ENCODE peak calls at places on chromosomes 3 and 15, in four cellular contexts. L is H9, V is IMR-90, Y is neuronal stem cell. I is an unnamed sample.

GRCh38 chr3:168220609-168221008 is 124.9 kb upstream of the GOLIM4 start:
- DNase-seq in L (no peak), V (no peak), Y (no peak), I (no peak)

GRCh38 chr3:69079269-69080159 is 651 bp downstream of the UBA3 start:
- DNase-seq in V (no peak), Y (no peak), L (peak; percentile 33), I (no peak)

GRCh38 chr3:101081990-101082389 is 88.8 kb upstream of the ABI3BP start:
- DNase-seq in Y (no peak), V (peak; percentile 88), L (no peak), I (no peak)

GRCh38 chr3:64440498-64440897 is 215.2 kb upstream of the PRICKLE2 start:
- DNase-seq in Y (no peak), L (no peak), V (peak; percentile 91), I (no peak)

GRCh38 chr15:58666957-58667356 is 82.5 kb downstream of the ADAM10 start:
- DNase-seq in Y (no peak), V (peak; percentile 62), L (no peak), I (peak; percentile 48)

GRCh38 chr15:38217181-38217580 is 35.5 kb upstream of the SPRED1 start:
- DNase-seq in V (peak; percentile 76), Y (no peak), L (no peak), I (no peak)

GRCh38 chr3:16103472-16103871 is 71.0 kb upstream of the GALNT15 start:
- DNase-seq in Y (no peak), L (no peak), V (peak; percentile 94), I (peak; percentile 46)

GRCh38 chr15:83066034-83066760 is 855 bp downstream of the BTBD1 start:
- DNase-seq in V (no peak), L (no peak), Y (peak; percentile 27), I (no peak)

GRCh38 chr15:48806151-48806550 is 4.7 kb downstream of the CEP152 start:
- DNase-seq in Y (no peak), L (peak; percentile 35), V (peak; percentile 15), I (no peak)

GRCh38 chr3:184067573-184068055 is 14.8 kb downstream of the HTR3C start:
- DNase-seq in L (no peak), V (no peak), Y (no peak), I (no peak)

GRCh38 chr3:177379045-177379444 is 181.8 kb upstream of the TBL1XR1 start:
- DNase-seq in L (no peak), Y (no peak), V (no peak), I (no peak)

GRCh38 chr3:55264933-55265332 is 222.2 kb downstream of the WNT5A start:
- DNase-seq in L (no peak), Y (no peak), V (peak; percentile 30), I (peak; percentile 37)

GRCh38 chr3:123843668-123844067 is 40.5 kb downstream of the MYLK start:
- DNase-seq in V (peak; percentile 72), Y (peak; percentile 95), L (no peak), I (peak; percentile 49)

GRCh38 chr15:81069356-81069755 is 64.7 kb upstream of the CFAP161 start:
- DNase-seq in V (no peak), L (no peak), Y (no peak), I (no peak)

GRCh38 chr3:151896662-151897012 is 23.2 kb downstream of the SUCNR1 start:
- DNase-seq in L (no peak), Y (no peak), V (no peak), I (peak; percentile 55)

GRCh38 chr3:55488398-55489055 is 1.4 kb upstream of the WNT5A start:
- DNase-seq in L (peak; percentile 54), V (peak; percentile 89), Y (peak; percentile 63), I (no peak)

GRCh38 chr15:75663931-75664421 is 16.3 kb downstream of the SNX33 start:
- DNase-seq in V (no peak), Y (no peak), L (no peak), I (peak; percentile 54)

GRCh38 chr15:83457149-83457548 is 10.0 kb downstream of the SH3GL3 start:
- DNase-seq in Y (no peak), V (no peak), L (no peak), I (no peak)

GRCh38 chr15:67185621-67186225 is 68.7 kb downstream of the AAGAB start:
- DNase-seq in V (no peak), L (no peak), Y (no peak), I (no peak)

GRCh38 chr3:40170395-40170794 is 139.1 kb upstream of the EIF1B start:
- DNase-seq in V (no peak), Y (no peak), L (no peak), I (no peak)

GRCh38 chr15:29143909-29144308 is 125.7 kb downstream of the NSMCE3 start:
- DNase-seq in V (peak; percentile 74), Y (no peak), L (no peak), I (no peak)

GRCh38 chr3:153244961-153245360 is 82.9 kb downstream of the RAP2B start:
- DNase-seq in Y (no peak), L (no peak), V (peak; percentile 82), I (no peak)

GRCh38 chr15:58980351-58980939 is 7.0 kb upstream of the RNF111 start:
- DNase-seq in V (peak; percentile 56), Y (no peak), L (no peak), I (no peak)

GRCh38 chr3:52062499-52062898 is 6.1 kb upstream of the DUSP7 start:
- DNase-seq in L (no peak), Y (no peak), V (peak; percentile 90), I (peak; percentile 91)

GRCh38 chr3:122314467-122314866 is 10.6 kb upstream of the CSTA start:
- DNase-seq in Y (no peak), V (peak; percentile 7), L (no peak), I (peak; percentile 19)

GRCh38 chr3:58332575-58333179 is at the start of gene PXK:
- DNase-seq in V (peak; percentile 70), L (peak; percentile 69), Y (peak; percentile 66), I (peak; percentile 79)

GRCh38 chr15:100929641-100930042 is 10.5 kb downstream of the LRRK1 start:
- DNase-seq in Y (no peak), L (no peak), V (no peak), I (peak; percentile 86)

GRCh38 chr15:40337597-40337996 is 3.1 kb downstream of the CCDC9B start:
- DNase-seq in V (no peak), L (peak; percentile 52), Y (no peak), I (no peak)

GRCh38 chr15:40338041-40338657 is 2.6 kb downstream of the CCDC9B start:
- DNase-seq in L (peak; percentile 89), Y (peak; percentile 62), V (peak; percentile 60), I (peak; percentile 38)

GRCh38 chr15:40334941-40335795 is 5.6 kb downstream of the CCDC9B start:
- DNase-seq in V (no peak), Y (no peak), L (no peak), I (no peak)

GRCh38 chr15:40334541-40334940 is 6.2 kb downstream of the CCDC9B start:
- DNase-seq in Y (no peak), L (no peak), V (no peak), I (no peak)

GRCh38 chr15:40336129-40337122 is 4.3 kb downstream of the CCDC9B start:
- DNase-seq in V (no peak), L (peak; percentile 70), Y (no peak), I (no peak)
- H3K18ac ChIP-seq in V (no peak overlapping the region), L (no peak overlapping the region), Y (peak overlapping the region; percentile 30), I (no peak overlapping the region)

DNA sequence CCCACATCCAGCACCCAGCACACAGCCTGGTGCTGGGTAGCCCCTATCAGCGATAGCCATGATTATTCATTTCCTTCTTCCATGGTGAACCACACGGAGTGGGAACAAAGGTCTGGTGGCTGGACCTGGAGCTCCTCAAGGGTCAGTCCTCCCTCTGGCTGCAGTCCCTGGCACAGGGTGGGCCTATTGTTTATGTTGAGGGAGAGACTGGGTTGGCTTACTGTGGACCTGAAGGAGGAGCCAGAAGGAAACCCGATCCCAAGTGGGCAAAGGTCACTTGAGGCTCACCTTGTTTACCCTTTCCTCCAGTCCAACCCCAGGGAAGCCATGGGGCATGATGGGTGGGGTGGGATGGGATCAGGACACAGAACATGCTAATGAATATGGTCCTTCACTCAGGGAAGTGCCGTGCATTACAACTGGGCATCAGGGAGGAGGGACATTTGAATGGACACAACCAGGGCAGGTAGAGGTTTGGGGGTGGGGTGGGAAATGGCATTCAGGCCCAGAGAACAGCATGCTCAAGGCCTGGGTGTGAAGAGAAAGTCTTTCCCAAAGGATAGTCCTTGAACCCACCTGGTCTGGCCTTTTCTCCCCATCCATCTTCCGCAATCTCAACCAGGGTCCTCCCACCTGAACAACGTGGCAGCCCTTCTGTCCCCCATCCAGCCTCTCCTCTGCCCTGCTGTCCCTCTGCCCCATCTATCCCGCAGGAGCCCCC is 1.4 kb upstream of the PRKCD start:
- DNase-seq in L (peak; percentile 78), Y (no peak), V (no peak), I (no peak)
- H3K18ac ChIP-seq in L (no peak overlapping the region), Y (no peak overlapping the region), V (no peak overlapping the region), I (no peak overlapping the region)

GRCh38 chr3:9316881-9317341 is 45.9 kb upstream of the THUMPD3 start:
- DNase-seq in V (peak; percentile 56), L (peak; percentile 55), Y (peak; percentile 70), I (no peak)
- H3K18ac ChIP-seq in V (peak overlapping the region; percentile 8), L (peak overlapping the region; percentile 7), Y (no peak overlapping the region), I (peak overlapping the region; percentile 52)

GRCh38 chr15:22949074-22949547 is 31.1 kb downstream of the CYFIP1 start:
- DNase-seq in Y (peak; percentile 54), V (peak; percentile 24), L (peak; percentile 81), I (peak; percentile 25)

GRCh38 chr15:22951381-22952280 is 28.5 kb downstream of the CYFIP1 start:
- DNase-seq in Y (no peak), L (no peak), V (no peak), I (no peak)

GRCh38 chr15:22951031-22951380 is 29.2 kb downstream of the CYFIP1 start:
- DNase-seq in V (no peak), Y (no peak), L (no peak), I (no peak)

GRCh38 chr15:22948056-22948455 is 32.1 kb downstream of the CYFIP1 start:
- DNase-seq in L (no peak), Y (no peak), V (no peak), I (no peak)

DNA sequence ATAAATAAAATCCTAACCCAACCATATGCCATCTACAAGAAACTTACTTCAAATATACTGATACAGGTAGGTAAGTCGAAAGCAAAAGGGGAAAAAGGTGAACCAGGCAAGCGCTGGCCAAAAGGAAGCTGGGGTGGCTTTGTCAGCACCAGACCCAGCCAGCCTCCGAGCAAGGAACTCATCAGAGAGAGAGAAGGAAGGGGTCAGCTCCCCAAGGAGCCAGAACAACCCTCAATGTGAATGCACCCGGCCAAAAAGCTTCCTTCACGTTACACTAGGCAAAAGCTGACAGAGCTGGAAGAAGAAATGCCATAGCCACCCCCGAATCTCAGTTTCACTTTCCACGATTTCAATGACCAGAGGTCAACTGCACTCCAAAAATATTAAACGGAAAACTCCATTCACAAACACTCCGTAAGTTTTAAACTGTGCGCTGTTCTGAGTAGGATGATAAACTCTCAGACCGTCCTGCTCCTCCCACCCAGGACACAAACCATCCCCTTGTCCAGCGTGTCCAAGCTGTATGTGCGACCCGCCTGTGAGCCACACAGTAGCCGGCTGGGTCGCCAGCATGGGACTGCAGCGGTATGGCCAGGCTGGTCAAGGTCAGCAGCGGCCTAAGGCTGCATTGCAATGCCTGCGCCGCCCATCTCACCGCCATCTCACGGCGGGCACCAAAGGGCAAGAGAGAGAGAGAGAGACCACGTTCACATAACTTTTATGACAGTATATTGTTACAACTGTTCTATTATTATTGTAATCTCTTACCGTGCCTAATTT is 29.8 kb downstream of the CYFIP1 start:
- DNase-seq in V (no peak), L (no peak), Y (no peak), I (no peak)
- H3K18ac ChIP-seq in V (no peak overlapping the region), L (no peak overlapping the region), Y (peak overlapping the region; percentile 22), I (no peak overlapping the region)